ENCODE peak calls at places on chromosomes 11 and 22, in eight cellular contexts. B is GM20000, S is HepG2, X is progenitor cell of endocrine pancreas, K is HFFc6, I is RWPE1, T is HCT116, W is Calu3. H is an unnamed sample.
A peak's percentile ranks its signal among the peaks of the same experiment; 100 is the strongest.

GRCh38 chr11:74932169-74932568 is 16.7 kb downstream of the XRRA1 start:
- DNase-seq in S (no peak), X (no peak), B (no peak), T (no peak), W (no peak), I (no peak), K (peak; percentile 28), H (peak; percentile 34)

GRCh38 chr11:99154277-99154676 is 133.5 kb downstream of the CNTN5 start:
- DNase-seq in I (no peak), X (no peak), W (no peak), T (no peak), K (no peak), B (no peak), S (no peak), H (no peak)

GRCh38 chr11:65071907-65072630 is 11.8 kb downstream of the CDCA5 start:
- DNase-seq in S (no peak), X (no peak), K (no peak), T (no peak), B (peak; percentile 63), I (no peak), W (no peak), H (no peak)

GRCh38 chr11:96015911-96016565 is 92.1 kb upstream of the MTMR2 start:
- DNase-seq in B (no peak), T (no peak), K (no peak), X (no peak), I (no peak), W (no peak), S (peak; percentile 98), H (no peak)

GRCh38 chr11:125164422-125165110 is at the start of gene PKNOX2:
- DNase-seq in T (peak; percentile 3), I (peak; percentile 73), X (peak; percentile 86), W (peak; percentile 71), B (peak; percentile 80), K (peak; percentile 12), S (peak; percentile 15), H (peak; percentile 89)

GRCh38 chr11:122342089-122342749 is 226.2 kb upstream of the BLID start:
- DNase-seq in B (no peak), S (no peak), K (no peak), I (peak; percentile 43), W (no peak), T (peak; percentile 27), X (no peak), H (no peak)

GRCh38 chr11:114027396-114027795 is 32.1 kb upstream of the ZBTB16 start:
- DNase-seq in K (no peak), X (no peak), I (no peak), B (no peak), W (no peak), S (no peak), T (no peak), H (no peak)

GRCh38 chr11:130189492-130190210 is 30.1 kb downstream of the ST14 start:
- DNase-seq in W (no peak), X (no peak), S (no peak), K (no peak), T (no peak), B (no peak), I (no peak), H (no peak)

GRCh38 chr11:2375964-2376551 is 1.1 kb upstream of the CD81 start:
- DNase-seq in B (no peak), T (no peak), X (no peak), S (no peak), I (no peak), K (no peak), W (peak; percentile 67), H (no peak)

GRCh38 chr11:3797329-3798090 is at the start of gene NUP98:
- DNase-seq in S (peak; percentile 99), K (peak; percentile 100), W (peak; percentile 99), B (peak; percentile 98), X (peak; percentile 99), I (peak; percentile 99), T (peak; percentile 99), H (peak; percentile 100)

GRCh38 chr11:61581931-61582330 is 1.1 kb upstream of the SYT7 start:
- DNase-seq in X (no peak), I (no peak), B (no peak), W (no peak), K (no peak), T (no peak), S (no peak), H (no peak)

GRCh38 chr22:22061085-22062077 is 78.8 kb upstream of the TOP3B start:
- DNase-seq in S (peak; percentile 83), X (no peak), K (peak; percentile 39), B (no peak), W (no peak), I (peak; percentile 55), T (peak; percentile 8), H (peak; percentile 93)

GRCh38 chr22:38230108-38230825 is 28.5 kb downstream of the MAFF start:
- DNase-seq in W (no peak), S (peak; percentile 20), X (no peak), K (no peak), T (no peak), B (peak; percentile 75), I (no peak), H (peak; percentile 51)

GRCh38 chr11:67318239-67318555 is 14.9 kb downstream of the SSH3 start:
- DNase-seq in S (no peak), T (no peak), K (no peak), X (no peak), I (peak; percentile 54), B (no peak), W (no peak), H (no peak)

GRCh38 chr11:44032304-44033085 is 15.3 kb upstream of the ACCSL start:
- DNase-seq in B (no peak), W (no peak), X (no peak), K (peak; percentile 62), T (no peak), I (no peak), S (no peak), H (peak; percentile 65)

DNA sequence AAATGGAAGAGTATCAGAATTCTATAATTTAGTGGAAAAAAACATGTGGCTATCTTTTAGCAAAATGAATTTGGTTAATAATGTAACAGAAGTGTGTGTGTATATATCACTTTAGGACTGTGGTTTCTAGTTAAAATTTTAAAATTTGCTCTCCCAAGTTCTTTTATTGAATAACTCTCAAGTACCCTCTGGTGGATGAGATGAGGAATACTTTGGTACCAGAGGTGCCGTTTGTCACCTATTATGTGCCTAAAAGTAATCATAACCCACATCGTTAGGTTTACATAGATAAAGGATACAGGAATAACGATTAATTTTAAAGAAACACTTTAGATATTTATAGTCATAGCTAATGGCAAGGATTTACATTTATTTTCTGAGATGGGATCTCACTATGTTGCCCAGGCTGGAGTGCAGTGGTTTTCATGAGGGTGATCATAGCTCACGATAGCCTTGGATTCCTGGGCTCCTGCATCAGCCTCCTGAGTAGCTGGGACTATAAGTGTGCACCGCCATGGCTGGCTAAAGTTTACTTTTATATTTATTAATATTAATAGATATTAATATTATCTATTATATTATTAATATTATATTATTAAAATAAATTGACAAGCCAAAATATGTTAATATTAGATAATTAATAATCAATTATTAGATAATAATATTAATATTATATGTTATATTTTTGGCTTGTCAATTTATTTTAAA is 66.7 kb upstream of the CAPRIN1 start:
- DNase-seq in K (peak; percentile 9), I (no peak), X (no peak), W (no peak), S (no peak), T (no peak), B (no peak), H (no peak)
- TF ChIP-seq CTCF in K (peak; percentile 67), I (no peak), X (no peak), W (no peak), S (no peak), T (peak; percentile 32), B (no peak), H (no peak)

GRCh38 chr11:72814139-72814830 is at the start of gene ATG16L2:
- DNase-seq in I (peak; percentile 90), S (peak; percentile 64), T (peak; percentile 68), W (peak; percentile 94), B (peak; percentile 97), K (peak; percentile 63), X (peak; percentile 83), H (peak; percentile 93)
- TF ChIP-seq CTCF in I (no peak), S (peak; percentile 34), T (no peak), W (no peak), B (no peak), K (peak; percentile 69), X (peak; percentile 29), H (peak; percentile 5)

GRCh38 chr11:69721745-69722144 is 17.9 kb upstream of the FGF19 start:
- DNase-seq in T (no peak), X (no peak), B (no peak), W (peak; percentile 48), I (peak; percentile 21), S (no peak), K (no peak), H (no peak)
- TF ChIP-seq CTCF in T (peak; percentile 63), X (peak; percentile 32), B (no peak), W (no peak), I (no peak), S (peak; percentile 52), K (peak; percentile 60), H (peak; percentile 33)

GRCh38 chr11:128757235-128757711 is 63.4 kb downstream of the FLI1 start:
- DNase-seq in B (peak; percentile 86), K (peak; percentile 31), W (no peak), S (no peak), I (no peak), X (no peak), T (peak; percentile 3), H (peak; percentile 71)
- TF ChIP-seq CTCF in B (peak; percentile 58), K (peak; percentile 67), W (no peak), S (no peak), I (no peak), X (no peak), T (peak; percentile 41), H (peak; percentile 56)

GRCh38 chr11:109644158-109644557 is 222.2 kb downstream of the C11orf87 start:
- DNase-seq in W (no peak), X (no peak), T (no peak), I (no peak), S (no peak), K (no peak), B (no peak), H (peak; percentile 47)

DNA sequence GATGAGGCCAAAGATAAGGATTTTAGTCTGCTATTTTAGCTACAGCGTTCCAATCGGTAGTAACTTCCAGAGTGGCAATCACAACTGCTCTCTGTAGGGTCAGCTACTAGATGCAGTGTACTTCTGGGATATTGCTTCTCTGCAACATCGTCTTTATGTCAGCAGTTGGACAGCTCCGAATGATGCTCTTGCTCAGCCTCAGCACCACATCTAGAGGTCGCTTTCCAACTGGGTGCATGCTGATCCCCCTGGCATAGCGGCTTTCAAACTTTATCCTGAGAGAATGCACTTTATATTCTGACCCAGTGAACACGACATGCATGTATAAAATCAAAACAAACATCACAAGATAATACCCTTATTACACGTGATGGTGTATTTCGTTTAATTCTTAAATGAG is 219.6 kb downstream of the C11orf87 start:
- DNase-seq in S (peak; percentile 3), T (no peak), W (no peak), K (peak; percentile 6), X (peak; percentile 29), I (peak; percentile 27), B (no peak), H (peak; percentile 62)
- TF ChIP-seq CTCF in S (peak; percentile 13), T (no peak), W (no peak), K (peak; percentile 11), X (peak; percentile 44), I (no peak), B (no peak), H (peak; percentile 32)

H was measured in cardiac muscle cell.